ENCODE peak calls at places on chromosome 1, in five cellular contexts. P is MM.1S, V is hepatocyte, R is lung, E is cardiac muscle cell. O is an unnamed sample.

GRCh38 chr1:6794164-6794563 is 8.9 kb downstream of the CAMTA1 start:
- DNase-seq in R (no peak), E (no peak), V (peak), P (peak), O (no peak)

GRCh38 chr1:182679684-182680083 is 4.7 kb downstream of the RGS8 start:
- DNase-seq in P (no peak), R (no peak), E (no peak), V (no peak), O (no peak)

GRCh38 chr1:36088265-36088576 is 471 bp upstream of the ADPRS start:
- DNase-seq in E (no peak), R (peak), V (no peak), P (no peak), O (no peak)

GRCh38 chr1:54124472-54124871 is 28.3 kb downstream of the CDCP2 start:
- DNase-seq in P (peak), V (peak), R (no peak), E (no peak), O (no peak)

GRCh38 chr1:45456531-45456930 is 34.4 kb downstream of the TESK2 start:
- DNase-seq in R (no peak), P (no peak), V (no peak), E (no peak), O (no peak)

GRCh38 chr1:12088607-12089006 is 25.5 kb downstream of the TNFRSF8 start:
- DNase-seq in R (no peak), E (no peak), P (no peak), V (no peak), O (no peak)

GRCh38 chr1:181021811-181022434 is 747 bp downstream of the STX6 start:
- DNase-seq in V (peak), P (peak), R (peak), E (peak), O (no peak)

GRCh38 chr1:68448365-68448764 is 1.4 kb downstream of the RPE65 start:
- DNase-seq in P (no peak), V (no peak), E (no peak), R (no peak), O (no peak)

GRCh38 chr1:119452085-119452484 is 37.1 kb downstream of the HSD3B2 start:
- DNase-seq in E (no peak), V (no peak), R (no peak), P (no peak), O (no peak)

GRCh38 chr1:161432091-161432490 is 64.4 kb upstream of the CFAP126 start:
- DNase-seq in P (no peak), V (no peak), E (no peak), R (no peak), O (no peak)

GRCh38 chr1:58575831-58576726 is 973 bp downstream of the TACSTD2 start:
- DNase-seq in E (no peak), R (peak), V (no peak), P (no peak), O (no peak)

GRCh38 chr1:47991187-47991586 is 6.0 kb downstream of the TRABD2B start:
- DNase-seq in E (no peak), R (no peak), V (no peak), P (no peak), O (peak)

GRCh38 chr1:16677552-16678423 is 11.0 kb upstream of the RNU1-3 start:
- DNase-seq in R (no peak), V (no peak), E (peak), P (peak), O (no peak)

GRCh38 chr1:151990856-151991198 is 2.8 kb downstream of the S100A10 start:
- DNase-seq in R (peak), E (peak), P (no peak), V (peak), O (no peak)

GRCh38 chr1:248810727-248811513 is 14.8 kb downstream of the SH3BP5L start:
- DNase-seq in V (no peak), P (no peak), R (no peak), E (no peak), O (peak)

GRCh38 chr1:20729990-20730689 is 2.4 kb downstream of the SH2D5 start:
- DNase-seq in E (no peak), V (no peak), P (no peak), R (no peak), O (no peak)

GRCh38 chr1:46039571-46040052 is 92.8 kb downstream of the PIK3R3 start:
- DNase-seq in V (no peak), R (no peak), E (no peak), P (no peak), O (no peak)

GRCh38 chr1:54811066-54811465 is 9.9 kb upstream of the TTC22 start:
- DNase-seq in E (no peak), P (no peak), R (no peak), V (no peak), O (no peak)

GRCh38 chr1:228459091-228459993 is 27.8 kb upstream of the RNF187 start:
- DNase-seq in P (peak), V (peak), R (peak), E (peak), O (no peak)

GRCh38 chr1:161098161-161099068 is at the start of gene KLHDC9:
- DNase-seq in V (peak), E (peak), P (peak), R (peak), O (no peak)

GRCh38 chr1:226649780-226650179 is 89.3 kb downstream of the ITPKB start:
- DNase-seq in V (no peak), P (no peak), E (peak), R (no peak), O (no peak)

GRCh38 chr1:234702342-234703000 is 92.5 kb upstream of the IRF2BP2 start:
- DNase-seq in V (no peak), R (no peak), E (no peak), P (no peak), O (peak)

GRCh38 chr1:100265562-100265930 is 470 bp upstream of the RTCA start:
- DNase-seq in E (no peak), V (peak), R (no peak), P (peak), O (no peak)

GRCh38 chr1:25896266-25896665 is 10.0 kb downstream of the STMN1 start:
- DNase-seq in P (no peak), R (no peak), V (no peak), E (no peak), O (no peak)

GRCh38 chr1:25731626-25732370 is 68.2 kb upstream of the SELENON start:
- DNase-seq in E (no peak), R (no peak), P (no peak), V (no peak), O (no peak)

GRCh38 chr1:91768786-91769697 is 116.9 kb downstream of the TGFBR3 start:
- DNase-seq in P (no peak), V (no peak), E (no peak), R (no peak), O (no peak)

GRCh38 chr1:109112056-109112651 is 1.8 kb upstream of the ELAPOR1 start:
- DNase-seq in V (no peak), P (peak), E (no peak), R (no peak), O (no peak)

GRCh38 chr1:223765036-223765718 is 52.8 kb downstream of the CAPN2 start:
- DNase-seq in V (peak), P (peak), E (no peak), R (no peak), O (no peak)

GRCh38 chr1:65156910-65157545 is 9.0 kb downstream of the AK4 start:
- DNase-seq in V (no peak), E (no peak), P (no peak), R (no peak), O (no peak)

GRCh38 chr1:213987876-213988638 is at the start of gene PROX1:
- DNase-seq in V (peak), P (peak), R (peak), E (peak), O (no peak)

GRCh38 chr1:78061825-78062523 is 16.2 kb downstream of the GIPC2 start:
- DNase-seq in R (no peak), V (peak), P (no peak), E (no peak), O (no peak)

GRCh38 chr1:44808063-44808937 is at the start of gene BTBD19:
- DNase-seq in E (peak), R (peak), P (no peak), V (peak), O (no peak)

GRCh38 chr1:209840611-209841010 is 12.8 kb downstream of the UTP25 start:
- DNase-seq in R (no peak), V (no peak), P (no peak), E (no peak), O (no peak)

GRCh38 chr1:89821322-89822108 is 683 bp downstream of the LRRC8D start:
- DNase-seq in E (peak), V (peak), P (peak), R (peak), O (no peak)

DNA sequence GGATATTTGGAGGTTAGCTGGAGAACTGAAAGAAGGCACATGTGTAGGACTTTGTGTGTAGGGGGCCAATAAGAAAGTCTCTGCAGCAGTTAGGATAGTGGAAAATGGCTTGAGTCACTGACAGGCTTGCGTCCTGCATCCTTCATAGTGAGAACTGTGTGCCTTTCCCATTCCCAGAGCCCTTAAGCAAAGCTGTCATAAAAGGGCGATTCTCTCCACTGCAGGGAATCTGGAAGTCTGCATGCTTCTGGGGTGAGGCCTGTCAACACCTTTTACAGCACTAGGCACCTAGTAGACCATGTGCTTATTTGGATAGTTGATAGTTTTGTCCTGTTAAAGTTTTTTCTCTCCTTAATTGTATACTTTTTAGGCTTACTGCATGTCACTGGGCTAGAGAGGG is 39.4 kb upstream of the MACF1 start:
- DNase-seq in E (peak), V (peak), R (no peak), P (no peak), O (no peak)
- H3K27ac ChIP-seq in E (peak), V (peak), R (no peak), P (no peak), O (no peak)

GRCh38 chr1:27526569-27527222 is 36.7 kb upstream of the WASF2 start:
- DNase-seq in E (no peak), V (no peak), R (no peak), P (no peak), O (no peak)

GRCh38 chr1:27527857-27528700 is 38.1 kb upstream of the WASF2 start:
- DNase-seq in P (peak), E (peak), V (peak), R (peak), O (no peak)

GRCh38 chr1:27527223-27527856 is 37.4 kb upstream of the WASF2 start:
- DNase-seq in E (peak), P (no peak), R (no peak), V (peak), O (no peak)

GRCh38 chr1:27523666-27524020 is 33.7 kb upstream of the WASF2 start:
- DNase-seq in V (peak), P (no peak), E (no peak), R (no peak), O (no peak)

DNA sequence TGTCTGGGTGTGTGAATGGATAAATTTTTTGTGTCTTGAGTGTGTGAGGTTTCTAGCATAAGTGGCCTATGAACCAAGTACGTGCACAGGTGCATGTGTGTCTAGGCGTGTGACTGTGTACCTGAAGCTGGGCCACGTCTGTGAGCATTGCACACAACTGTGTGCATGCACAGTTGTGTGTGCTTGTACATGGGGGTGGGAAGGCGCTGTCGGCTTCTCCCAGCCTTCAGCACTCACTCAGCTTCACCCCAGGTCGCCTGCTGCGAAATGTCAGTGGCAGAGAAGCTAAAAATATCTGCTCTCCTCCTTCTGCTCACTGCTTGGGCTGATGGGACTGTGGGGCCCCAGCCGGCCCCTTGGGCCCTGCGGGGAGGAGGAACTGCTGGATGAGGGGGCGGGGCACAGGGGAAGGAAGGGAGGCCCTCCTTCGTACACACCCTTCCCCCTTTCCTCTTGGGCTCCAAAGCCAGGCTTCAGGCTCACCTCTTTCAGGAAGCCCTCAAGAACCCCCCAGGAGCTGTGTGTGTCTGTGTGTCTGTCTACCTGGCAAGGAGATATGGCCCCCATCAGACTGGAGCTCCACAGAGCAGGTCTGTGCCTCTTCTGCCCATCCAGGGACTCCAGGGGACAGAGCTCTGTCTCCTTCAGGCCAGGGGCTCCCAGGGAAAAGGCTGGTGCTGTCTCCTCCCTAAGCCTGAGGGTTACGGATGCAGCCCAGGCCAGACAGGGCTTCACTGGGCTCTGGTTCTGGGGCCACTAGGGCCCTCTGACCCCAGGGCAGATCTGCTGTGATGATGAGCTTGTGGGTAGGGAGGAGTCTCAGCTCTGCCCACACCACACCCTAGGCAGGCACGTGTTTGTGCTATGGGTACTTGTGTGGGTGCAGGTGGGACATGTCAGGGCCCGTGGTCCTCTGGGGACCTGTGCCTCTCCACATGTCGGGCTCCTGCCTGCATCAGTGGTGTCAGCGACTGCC is 35.6 kb upstream of the WASF2 start:
- DNase-seq in R (no peak), V (peak), P (no peak), E (peak), O (no peak)
- H3K4me3 ChIP-seq in R (peak), V (peak), P (no peak), E (peak), O (peak)

GRCh38 chr1:208209286-208209685 is 34.9 kb downstream of the PLXNA2 start:
- DNase-seq in E (no peak), V (no peak), R (no peak), P (no peak), O (no peak)
- H3K27ac ChIP-seq in E (no peak), V (no peak), R (peak), P (no peak), O (no peak)

GRCh38 chr1:211411639-211412038 is 80.3 kb downstream of the RD3 start:
- DNase-seq in E (no peak), P (no peak), R (no peak), V (no peak), O (no peak)

GRCh38 chr1:211420845-211421454 is 71.0 kb downstream of the RD3 start:
- DNase-seq in R (no peak), P (no peak), V (no peak), E (no peak), O (no peak)

GRCh38 chr1:211420389-211420788 is 71.6 kb downstream of the RD3 start:
- DNase-seq in P (no peak), E (no peak), R (no peak), V (no peak), O (no peak)

DNA sequence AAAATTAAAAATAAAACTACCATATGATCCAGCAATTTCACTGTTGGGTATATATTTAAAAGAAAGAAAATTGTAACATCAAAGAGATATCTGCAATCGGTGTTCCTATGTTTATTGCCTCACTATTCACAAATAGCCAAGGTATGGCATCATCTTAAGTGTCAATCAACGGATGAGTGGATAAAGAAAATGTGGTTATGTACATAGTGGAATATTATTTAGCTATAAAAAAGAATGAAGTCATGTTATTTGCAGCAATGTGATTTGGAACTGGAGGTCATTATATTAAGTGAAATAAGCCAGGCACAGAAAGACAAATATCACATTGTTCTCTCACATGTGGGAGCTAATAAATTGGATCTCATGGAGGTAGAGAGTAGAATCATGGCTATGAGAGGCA is 76.3 kb downstream of the RD3 start:
- DNase-seq in V (no peak), P (no peak), R (no peak), E (no peak), O (no peak)
- H3K4me3 ChIP-seq in V (no peak), P (peak), R (no peak), E (peak), O (no peak)

DNA sequence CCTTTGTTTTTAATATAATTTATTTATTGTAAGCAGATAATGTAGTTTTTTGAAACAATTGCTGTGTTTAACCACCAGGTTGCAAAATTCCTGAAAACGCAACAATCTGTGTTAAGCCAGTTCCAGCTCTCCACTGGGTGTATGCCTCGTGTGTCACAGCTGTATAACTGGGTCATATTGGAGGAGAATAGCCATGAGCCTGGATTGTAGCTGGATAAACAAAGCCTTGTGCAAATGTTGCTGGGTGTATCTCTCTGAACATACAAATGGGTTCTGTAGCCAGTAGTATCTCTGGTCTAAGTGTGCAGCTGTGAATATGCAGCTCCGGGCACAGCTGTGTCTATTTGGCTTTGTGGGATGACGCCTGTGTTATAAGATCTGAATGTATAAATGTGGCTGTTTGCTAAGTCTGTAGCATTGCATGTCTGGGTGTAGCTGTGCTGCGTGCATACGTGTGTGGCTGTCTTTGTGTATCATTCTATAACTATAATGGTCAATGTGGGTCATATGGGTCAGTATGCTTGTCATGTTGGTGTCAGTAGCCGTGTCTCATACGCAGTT is 2.7 kb downstream of the TCEA3 start:
- DNase-seq in P (no peak), V (peak), E (no peak), R (no peak), O (no peak)
- H3K27ac ChIP-seq in P (no peak), V (peak), E (peak), R (peak), O (peak)

GRCh38 chr1:8217011-8217711 is 100.8 kb upstream of the SLC45A1 start:
- DNase-seq in P (no peak), R (no peak), E (peak), V (peak), O (no peak)
- H3K4me3 ChIP-seq in P (no peak), R (peak), E (no peak), V (peak), O (peak)